ENCODE peak calls at places on chromosomes 7 and 10, in eight cellular contexts. One of them, this sample, is unnamed.

GRCh38 chr7:73701357-73701995 is 18.0 kb downstream of the STX1A start:
- DNase-seq in stomach: no peak
- DNase-seq in RPMI8226: peak; percentile 60
- DNase-seq in Kasumi-1: peak; percentile 4
- DNase-seq in CD4-positive, alpha-beta memory T cell: no peak
- DNase-seq in activated B cell treated with CpG ODN at 0.5 μM for 24 hours: no peak
- DNase-seq in 8988T: no peak
- DNase-seq in left ventricle myocardium inferior: no peak
- DNase-seq in this sample: no peak

GRCh38 chr7:100506356-100506930 is 22.7 kb downstream of the NYAP1 start:
- DNase-seq in stomach: no peak
- DNase-seq in RPMI8226: no peak
- DNase-seq in Kasumi-1: no peak
- DNase-seq in CD4-positive, alpha-beta memory T cell: no peak
- DNase-seq in activated B cell treated with CpG ODN at 0.5 μM for 24 hours: no peak
- DNase-seq in 8988T: no peak
- DNase-seq in left ventricle myocardium inferior: no peak
- DNase-seq in this sample: no peak

GRCh38 chr7:98352621-98353020 is 48.3 kb downstream of the BAIAP2L1 start:
- DNase-seq in stomach: no peak
- DNase-seq in RPMI8226: no peak
- DNase-seq in Kasumi-1: no peak
- DNase-seq in CD4-positive, alpha-beta memory T cell: no peak
- DNase-seq in activated B cell treated with CpG ODN at 0.5 μM for 24 hours: no peak
- DNase-seq in 8988T: no peak
- DNase-seq in left ventricle myocardium inferior: no peak
- DNase-seq in this sample: no peak

GRCh38 chr7:5248201-5248885 is 34.4 kb upstream of the SLC29A4 start:
- DNase-seq in stomach: no peak
- DNase-seq in RPMI8226: no peak
- DNase-seq in Kasumi-1: no peak
- DNase-seq in CD4-positive, alpha-beta memory T cell: no peak
- DNase-seq in activated B cell treated with CpG ODN at 0.5 μM for 24 hours: no peak
- DNase-seq in 8988T: no peak
- DNase-seq in left ventricle myocardium inferior: peak; percentile 69
- DNase-seq in this sample: no peak

GRCh38 chr7:141701489-141702046 is 398 bp downstream of the DENND11 start:
- DNase-seq in stomach: peak; percentile 51
- DNase-seq in RPMI8226: peak; percentile 80
- DNase-seq in Kasumi-1: peak; percentile 45
- DNase-seq in CD4-positive, alpha-beta memory T cell: peak; percentile 77
- DNase-seq in activated B cell treated with CpG ODN at 0.5 μM for 24 hours: peak; percentile 69
- DNase-seq in 8988T: peak; percentile 21
- DNase-seq in left ventricle myocardium inferior: peak; percentile 39
- DNase-seq in this sample: peak; percentile 78

GRCh38 chr10:99667108-99667751 is 7.9 kb downstream of the ENTPD7 start:
- DNase-seq in stomach: no peak
- DNase-seq in RPMI8226: no peak
- DNase-seq in Kasumi-1: no peak
- DNase-seq in CD4-positive, alpha-beta memory T cell: no peak
- DNase-seq in activated B cell treated with CpG ODN at 0.5 μM for 24 hours: no peak
- DNase-seq in 8988T: no peak
- DNase-seq in left ventricle myocardium inferior: no peak
- DNase-seq in this sample: no peak

GRCh38 chr7:37353949-37354660 is 94.6 kb downstream of the ELMO1 start:
- DNase-seq in stomach: no peak
- DNase-seq in RPMI8226: no peak
- DNase-seq in Kasumi-1: no peak
- DNase-seq in CD4-positive, alpha-beta memory T cell: no peak
- DNase-seq in activated B cell treated with CpG ODN at 0.5 μM for 24 hours: no peak
- DNase-seq in 8988T: no peak
- DNase-seq in left ventricle myocardium inferior: no peak
- DNase-seq in this sample: no peak

GRCh38 chr7:116500071-116500853 is 724 bp downstream of the CAV2 start:
- DNase-seq in stomach: peak; percentile 29
- DNase-seq in RPMI8226: peak; percentile 63
- DNase-seq in Kasumi-1: no peak
- DNase-seq in CD4-positive, alpha-beta memory T cell: no peak
- DNase-seq in activated B cell treated with CpG ODN at 0.5 μM for 24 hours: peak; percentile 17
- DNase-seq in 8988T: no peak
- DNase-seq in left ventricle myocardium inferior: peak; percentile 37
- DNase-seq in this sample: peak; percentile 12

GRCh38 chr10:118950190-118950658 is 79.3 kb upstream of the NANOS1 start:
- DNase-seq in stomach: peak; percentile 24
- DNase-seq in RPMI8226: no peak
- DNase-seq in Kasumi-1: peak; percentile 70
- DNase-seq in CD4-positive, alpha-beta memory T cell: no peak
- DNase-seq in activated B cell treated with CpG ODN at 0.5 μM for 24 hours: no peak
- DNase-seq in 8988T: no peak
- DNase-seq in left ventricle myocardium inferior: no peak
- DNase-seq in this sample: no peak

GRCh38 chr7:157120181-157120580 is 18.5 kb upstream of the UBE3C start:
- DNase-seq in stomach: peak; percentile 23
- DNase-seq in RPMI8226: no peak
- DNase-seq in Kasumi-1: no peak
- DNase-seq in CD4-positive, alpha-beta memory T cell: no peak
- DNase-seq in activated B cell treated with CpG ODN at 0.5 μM for 24 hours: no peak
- DNase-seq in 8988T: no peak
- DNase-seq in left ventricle myocardium inferior: no peak
- DNase-seq in this sample: no peak

GRCh38 chr7:109449760-109450159 is 880.1 kb downstream of the DNAJB9 start:
- DNase-seq in stomach: no peak
- DNase-seq in RPMI8226: no peak
- DNase-seq in Kasumi-1: no peak
- DNase-seq in CD4-positive, alpha-beta memory T cell: no peak
- DNase-seq in activated B cell treated with CpG ODN at 0.5 μM for 24 hours: no peak
- DNase-seq in 8988T: no peak
- DNase-seq in left ventricle myocardium inferior: no peak
- DNase-seq in this sample: no peak

GRCh38 chr7:157522954-157523353 is 186.2 kb downstream of the DNAJB6 start:
- DNase-seq in stomach: peak; percentile 13
- DNase-seq in RPMI8226: no peak
- DNase-seq in Kasumi-1: no peak
- DNase-seq in CD4-positive, alpha-beta memory T cell: no peak
- DNase-seq in activated B cell treated with CpG ODN at 0.5 μM for 24 hours: no peak
- DNase-seq in 8988T: no peak
- DNase-seq in left ventricle myocardium inferior: no peak
- DNase-seq in this sample: no peak

GRCh38 chr10:49602380-49603023 is 7.6 kb upstream of the SLC18A3 start:
- DNase-seq in stomach: no peak
- DNase-seq in RPMI8226: no peak
- DNase-seq in Kasumi-1: no peak
- DNase-seq in CD4-positive, alpha-beta memory T cell: no peak
- DNase-seq in activated B cell treated with CpG ODN at 0.5 μM for 24 hours: no peak
- DNase-seq in 8988T: no peak
- DNase-seq in left ventricle myocardium inferior: no peak
- DNase-seq in this sample: no peak

GRCh38 chr10:68992721-68993440 is 4.3 kb downstream of the KIFBP start:
- DNase-seq in stomach: peak; percentile 40
- DNase-seq in RPMI8226: no peak
- DNase-seq in Kasumi-1: no peak
- DNase-seq in CD4-positive, alpha-beta memory T cell: no peak
- DNase-seq in activated B cell treated with CpG ODN at 0.5 μM for 24 hours: no peak
- DNase-seq in 8988T: no peak
- DNase-seq in left ventricle myocardium inferior: peak; percentile 37
- DNase-seq in this sample: no peak

GRCh38 chr7:158142657-158143056 is 445.0 kb downstream of the PTPRN2 start:
- DNase-seq in stomach: no peak
- DNase-seq in RPMI8226: no peak
- DNase-seq in Kasumi-1: no peak
- DNase-seq in CD4-positive, alpha-beta memory T cell: no peak
- DNase-seq in activated B cell treated with CpG ODN at 0.5 μM for 24 hours: no peak
- DNase-seq in 8988T: no peak
- DNase-seq in left ventricle myocardium inferior: no peak
- DNase-seq in this sample: no peak

GRCh38 chr7:140889150-140889549 is 35.6 kb downstream of the BRAF start:
- DNase-seq in stomach: no peak
- DNase-seq in RPMI8226: no peak
- DNase-seq in Kasumi-1: no peak
- DNase-seq in CD4-positive, alpha-beta memory T cell: no peak
- DNase-seq in activated B cell treated with CpG ODN at 0.5 μM for 24 hours: no peak
- DNase-seq in 8988T: no peak
- DNase-seq in left ventricle myocardium inferior: no peak
- DNase-seq in this sample: no peak

GRCh38 chr7:25967278-25968204 is 184.5 kb upstream of the NFE2L3 start:
- DNase-seq in stomach: no peak
- DNase-seq in RPMI8226: peak; percentile 83
- DNase-seq in Kasumi-1: peak; percentile 37
- DNase-seq in CD4-positive, alpha-beta memory T cell: no peak
- DNase-seq in activated B cell treated with CpG ODN at 0.5 μM for 24 hours: no peak
- DNase-seq in 8988T: no peak
- DNase-seq in left ventricle myocardium inferior: no peak
- DNase-seq in this sample: no peak

GRCh38 chr7:115585015-115585655 is 445.4 kb downstream of the TFEC start:
- DNase-seq in stomach: no peak
- DNase-seq in RPMI8226: no peak
- DNase-seq in Kasumi-1: no peak
- DNase-seq in CD4-positive, alpha-beta memory T cell: no peak
- DNase-seq in activated B cell treated with CpG ODN at 0.5 μM for 24 hours: no peak
- DNase-seq in 8988T: no peak
- DNase-seq in left ventricle myocardium inferior: no peak
- DNase-seq in this sample: no peak

GRCh38 chr10:125152646-125153368 is 7.6 kb downstream of the CTBP2 start:
- DNase-seq in stomach: peak; percentile 72
- DNase-seq in RPMI8226: no peak
- DNase-seq in Kasumi-1: no peak
- DNase-seq in CD4-positive, alpha-beta memory T cell: no peak
- DNase-seq in activated B cell treated with CpG ODN at 0.5 μM for 24 hours: no peak
- DNase-seq in 8988T: no peak
- DNase-seq in left ventricle myocardium inferior: peak; percentile 77
- DNase-seq in this sample: no peak

GRCh38 chr7:27347261-27347610 is 104.6 kb downstream of the EVX1 start:
- DNase-seq in stomach: no peak
- DNase-seq in RPMI8226: no peak
- DNase-seq in Kasumi-1: no peak
- DNase-seq in CD4-positive, alpha-beta memory T cell: no peak
- DNase-seq in activated B cell treated with CpG ODN at 0.5 μM for 24 hours: no peak
- DNase-seq in 8988T: no peak
- DNase-seq in left ventricle myocardium inferior: no peak
- DNase-seq in this sample: no peak

GRCh38 chr7:84195295-84196006 is 862 bp upstream of the SEMA3A start:
- DNase-seq in stomach: no peak
- DNase-seq in RPMI8226: no peak
- DNase-seq in Kasumi-1: no peak
- DNase-seq in CD4-positive, alpha-beta memory T cell: no peak
- DNase-seq in activated B cell treated with CpG ODN at 0.5 μM for 24 hours: no peak
- DNase-seq in 8988T: no peak
- DNase-seq in left ventricle myocardium inferior: no peak
- DNase-seq in this sample: no peak

GRCh38 chr10:100654835-100655759 is 90.3 kb upstream of the PAX2 start:
- DNase-seq in stomach: no peak
- DNase-seq in RPMI8226: no peak
- DNase-seq in Kasumi-1: peak; percentile 44
- DNase-seq in CD4-positive, alpha-beta memory T cell: peak; percentile 27
- DNase-seq in activated B cell treated with CpG ODN at 0.5 μM for 24 hours: no peak
- DNase-seq in 8988T: no peak
- DNase-seq in left ventricle myocardium inferior: no peak
- DNase-seq in this sample: peak; percentile 13

GRCh38 chr7:128094686-128095085 is 63.4 kb upstream of the LRRC4 start:
- DNase-seq in stomach: no peak
- DNase-seq in RPMI8226: no peak
- DNase-seq in Kasumi-1: no peak
- DNase-seq in CD4-positive, alpha-beta memory T cell: no peak
- DNase-seq in activated B cell treated with CpG ODN at 0.5 μM for 24 hours: no peak
- DNase-seq in 8988T: no peak
- DNase-seq in left ventricle myocardium inferior: no peak
- DNase-seq in this sample: no peak

GRCh38 chr7:15166620-15167019 is 264.1 kb upstream of the DGKB start:
- DNase-seq in stomach: no peak
- DNase-seq in RPMI8226: no peak
- DNase-seq in Kasumi-1: no peak
- DNase-seq in CD4-positive, alpha-beta memory T cell: no peak
- DNase-seq in activated B cell treated with CpG ODN at 0.5 μM for 24 hours: no peak
- DNase-seq in 8988T: no peak
- DNase-seq in left ventricle myocardium inferior: no peak
- DNase-seq in this sample: no peak

GRCh38 chr7:105480931-105481330 is 41.1 kb downstream of the PUS7 start:
- DNase-seq in stomach: no peak
- DNase-seq in RPMI8226: no peak
- DNase-seq in Kasumi-1: no peak
- DNase-seq in CD4-positive, alpha-beta memory T cell: no peak
- DNase-seq in activated B cell treated with CpG ODN at 0.5 μM for 24 hours: no peak
- DNase-seq in 8988T: no peak
- DNase-seq in left ventricle myocardium inferior: no peak
- DNase-seq in this sample: no peak